ENCODE peak calls at places on chromosomes 2 and 18, in seven cellular contexts. B is psoas muscle, V is GM12865, R is cardiac fibroblast, Y is colonic mucosa, K is left lung, J is left ventricle myocardium inferior. H is an unnamed sample.

GRCh38 chr2:127356531-127356930 is 31.2 kb downstream of the MAP3K2 start:
- DNase-seq in B (no peak), V (no peak), R (no peak), Y (no peak), K (no peak), J (no peak), H (no peak)

GRCh38 chr2:5894355-5894754 is 202.2 kb downstream of the SOX11 start:
- DNase-seq in B (no peak), V (no peak), R (no peak), Y (no peak), K (no peak), J (no peak), H (no peak)

GRCh38 chr2:67625671-67626070 is 228.5 kb downstream of the ETAA1 start:
- DNase-seq in B (no peak), V (no peak), R (peak), Y (no peak), K (no peak), J (no peak), H (no peak)

GRCh38 chr18:49186242-49186641 is 235.5 kb upstream of the SMAD7 start:
- DNase-seq in B (no peak), V (no peak), R (no peak), Y (no peak), K (no peak), J (no peak), H (no peak)

GRCh38 chr18:46333371-46334199 is 229.4 kb downstream of the HAUS1 start:
- DNase-seq in B (peak), V (no peak), R (peak), Y (no peak), K (no peak), J (peak), H (peak)

GRCh38 chr2:225434014-225434413 is 34.5 kb downstream of the NYAP2 start:
- DNase-seq in B (no peak), V (no peak), R (no peak), Y (no peak), K (no peak), J (no peak), H (no peak)

GRCh38 chr2:70011335-70011734 is 49.9 kb upstream of the ASPRV1 start:
- DNase-seq in B (no peak), V (no peak), R (no peak), Y (no peak), K (no peak), J (no peak), H (no peak)

GRCh38 chr2:135149251-135149650 is 97.2 kb downstream of the RAB3GAP1 start:
- DNase-seq in B (no peak), V (no peak), R (peak), Y (no peak), K (no peak), J (no peak), H (no peak)

GRCh38 chr2:159200498-159200897 is 86.0 kb downstream of the WDSUB1 start:
- DNase-seq in B (no peak), V (no peak), R (peak), Y (no peak), K (no peak), J (no peak), H (no peak)

GRCh38 chr18:74582642-74583041 is 15.0 kb upstream of the ZNF407 start:
- DNase-seq in B (no peak), V (no peak), R (no peak), Y (no peak), K (no peak), J (no peak), H (no peak)

GRCh38 chr2:207150294-207150693 is 15.5 kb downstream of the KLF7 start:
- DNase-seq in B (no peak), V (no peak), R (no peak), Y (no peak), K (no peak), J (no peak), H (no peak)

GRCh38 chr2:167875524-167875923 is 371.9 kb downstream of the STK39 start:
- DNase-seq in B (no peak), V (no peak), R (no peak), Y (no peak), K (no peak), J (no peak), H (no peak)

GRCh38 chr18:54360406-54360805 is 2.7 kb downstream of the C18orf54 start:
- DNase-seq in B (no peak), V (no peak), R (peak), Y (no peak), K (no peak), J (no peak), H (no peak)

GRCh38 chr2:1514391-1515072 is 101.3 kb downstream of the TPO start:
- DNase-seq in B (no peak), V (no peak), R (no peak), Y (peak), K (peak), J (no peak), H (no peak)

GRCh38 chr2:20507166-20507692 is 60.4 kb downstream of the RHOB start:
- DNase-seq in B (no peak), V (peak), R (peak), Y (no peak), K (peak), J (no peak), H (no peak)

GRCh38 chr2:43553341-43553855 is 42.4 kb downstream of the THADA start:
- DNase-seq in B (no peak), V (no peak), R (no peak), Y (no peak), K (no peak), J (no peak), H (no peak)

GRCh38 chr18:79378416-79379250 is 17.1 kb upstream of the NFATC1 start:
- DNase-seq in B (peak), V (peak), R (peak), Y (peak), K (peak), J (peak), H (peak)

GRCh38 chr18:76875390-76876330 is 53.3 kb downstream of the ZNF236 start:
- DNase-seq in B (peak), V (peak), R (peak), Y (peak), K (no peak), J (no peak), H (no peak)

GRCh38 chr2:23510471-23510870 is 125.5 kb downstream of the KLHL29 start:
- DNase-seq in B (no peak), V (no peak), R (no peak), Y (no peak), K (no peak), J (peak), H (no peak)

GRCh38 chr18:79796531-79797390 is 977 bp upstream of the KCNG2 start:
- DNase-seq in B (no peak), V (no peak), R (peak), Y (no peak), K (peak), J (no peak), H (no peak)

GRCh38 chr2:65432227-65433190 is at the start of gene SPRED2:
- DNase-seq in B (peak), V (peak), R (peak), Y (peak), K (peak), J (peak), H (peak)

GRCh38 chr2:65436169-65436824 is 3.9 kb upstream of the SPRED2 start:
- DNase-seq in B (peak), V (peak), R (peak), Y (peak), K (peak), J (peak), H (peak)

GRCh38 chr2:65435625-65436168 is 3.3 kb upstream of the SPRED2 start:
- DNase-seq in B (peak), V (peak), R (peak), Y (peak), K (peak), J (peak), H (peak)

GRCh38 chr2:65436825-65437221 is 4.4 kb upstream of the SPRED2 start:
- DNase-seq in B (no peak), V (peak), R (no peak), Y (no peak), K (no peak), J (no peak), H (no peak)

GRCh38 chr2:65434592-65435241 is 2.3 kb upstream of the SPRED2 start:
- DNase-seq in B (no peak), V (no peak), R (no peak), Y (no peak), K (no peak), J (no peak), H (no peak)
- H3K4me3 ChIP-seq in B (peak), V (no peak), R (no peak), Y (no peak), K (no peak), J (peak), H (no peak)

DNA sequence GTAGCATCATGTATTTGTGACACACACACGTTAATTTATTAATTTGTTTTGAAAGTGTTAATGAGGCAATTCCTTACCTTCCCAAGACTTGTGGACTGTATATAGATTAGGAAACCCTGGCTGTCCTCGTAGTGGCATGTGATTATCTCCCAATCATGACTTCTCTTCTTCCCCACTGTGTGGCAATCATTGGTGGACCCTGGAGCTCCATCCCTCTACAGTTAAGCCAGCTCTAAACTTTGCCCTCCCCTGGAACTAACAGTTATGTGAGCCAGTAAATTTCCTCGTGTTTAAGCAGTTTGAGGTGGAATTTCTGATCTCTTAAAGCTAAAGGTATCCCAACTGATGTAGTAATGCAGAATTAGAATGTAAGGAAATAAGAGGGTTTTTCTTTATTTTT is 22.0 kb downstream of the GALNT1 start:
- DNase-seq in B (no peak), V (no peak), R (no peak), Y (no peak), K (no peak), J (no peak), H (no peak)
- TF ChIP-seq CTCF in B (no peak), V (no peak), R (no peak), Y (no peak), K (no peak), J (no peak), H (no peak)

DNA sequence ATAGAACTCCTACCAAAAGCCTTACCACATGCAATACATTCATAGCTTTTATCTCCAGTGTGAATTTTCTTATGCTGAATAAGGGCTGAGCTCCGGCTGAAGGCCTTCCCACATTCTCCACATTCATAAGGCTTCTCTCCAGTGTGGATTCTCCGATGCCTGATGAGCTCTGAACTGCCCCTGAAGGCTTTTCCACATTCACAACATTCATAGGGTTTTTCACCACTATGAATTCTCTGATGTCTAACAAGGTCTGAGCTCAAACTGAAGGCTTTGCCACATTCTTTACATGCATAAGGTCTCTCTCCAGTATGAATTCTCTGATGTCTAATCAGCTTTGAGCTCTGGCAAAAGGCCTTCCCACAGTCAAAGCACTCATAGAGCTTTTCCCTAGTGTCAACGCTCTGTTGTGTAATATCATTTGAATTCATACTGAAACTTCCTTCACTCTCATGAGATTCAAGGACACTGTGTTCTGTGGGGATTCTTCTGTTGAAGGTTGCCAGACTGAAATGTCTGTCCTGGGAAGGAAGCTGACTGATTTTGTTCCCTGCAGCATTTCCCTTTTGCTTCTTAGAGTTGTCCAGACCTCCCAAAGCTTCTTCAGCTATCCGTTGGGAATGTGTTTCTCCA is 12.9 kb downstream of the ZNF397 start:
- DNase-seq in B (no peak), V (no peak), R (no peak), Y (no peak), K (no peak), J (no peak), H (no peak)
- H3K4me3 ChIP-seq in B (no peak), V (no peak), R (no peak), Y (no peak), K (no peak), J (no peak), H (no peak)

DNA sequence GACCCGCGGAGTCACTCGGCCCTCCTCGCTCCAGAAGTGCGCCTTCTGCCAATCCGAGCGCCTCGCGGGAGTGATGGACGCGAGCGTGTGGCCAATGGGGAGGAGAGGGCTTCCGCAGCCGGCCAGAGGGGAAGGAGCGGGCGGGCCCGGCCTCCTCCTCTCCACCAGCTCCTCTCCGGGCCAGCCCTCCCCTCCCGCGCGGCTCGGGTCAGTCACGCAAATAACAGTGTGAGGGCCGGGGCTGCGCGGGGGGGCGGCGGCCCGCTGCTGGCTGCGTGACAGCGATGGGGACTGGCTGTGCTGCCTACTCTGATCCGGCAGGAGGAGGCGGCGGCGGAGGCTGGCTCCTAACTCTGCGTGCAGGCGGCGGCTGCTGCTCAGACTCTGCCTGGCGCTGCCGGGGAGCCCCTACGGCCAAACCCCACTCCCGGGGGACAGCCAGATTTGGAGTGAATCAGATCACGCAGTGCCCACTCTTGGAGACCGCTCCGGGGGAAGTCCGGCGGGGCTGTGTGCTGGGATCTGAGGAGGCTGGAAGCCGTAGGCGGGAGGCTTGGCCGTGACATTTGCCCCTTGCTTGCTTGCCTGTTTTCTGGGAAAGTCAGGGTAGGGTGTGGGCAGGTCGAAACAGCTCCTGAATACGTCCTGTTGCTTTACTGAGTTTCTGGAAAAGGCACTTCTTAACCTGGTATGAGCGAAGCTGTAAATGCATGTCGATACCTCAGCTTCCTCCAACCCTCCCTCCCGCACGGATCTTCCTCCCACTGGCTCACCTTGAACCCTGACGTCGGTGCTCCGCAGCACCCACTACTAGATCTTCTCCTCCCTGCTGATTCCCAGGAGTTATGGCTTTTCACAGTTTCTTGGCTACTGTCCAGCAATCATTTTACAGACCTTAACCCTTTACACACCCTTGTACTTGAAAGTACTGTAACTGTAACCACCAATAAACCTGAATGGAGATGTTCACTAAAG is 97.9 kb upstream of the SERTAD2 start:
- DNase-seq in B (no peak), V (no peak), R (peak), Y (peak), K (peak), J (no peak), H (peak)
- TF ChIP-seq CTCF in B (peak), V (peak), R (peak), Y (peak), K (peak), J (peak), H (no peak)

H was measured in Peyer's patch.